ENCODE peak calls at places on chromosomes 4 and X, in ten cellular contexts. C, I, H, U, Q, R, K, O, G and D are unnamed samples.

GRCh38 chr4:31539279-31540074 is 819.3 kb downstream of the PCDH7 start:
- DNase-seq in O (no peak), R (no peak), Q (no peak), C (no peak), I (no peak), U (no peak), K (no peak), H (no peak), G (no peak), D (no peak)

GRCh38 chr4:3035249-3035648 is 39.1 kb downstream of the HTT-AS start:
- DNase-seq in R (no peak), O (no peak), Q (no peak), G (no peak), H (no peak), C (no peak), U (no peak), K (no peak), I (no peak), D (no peak)

GRCh38 chr4:89397464-89397863 is 89.9 kb upstream of the GPRIN3 start:
- DNase-seq in U (no peak), H (no peak), O (no peak), K (no peak), I (no peak), C (no peak), G (no peak), Q (no peak), R (no peak), D (no peak)

GRCh38 chr4:182555997-182556418 is 312.8 kb downstream of the TENM3 start:
- DNase-seq in Q (peak), R (no peak), I (no peak), U (no peak), H (peak), K (peak), G (no peak), O (no peak), C (no peak), D (no peak)

GRCh38 chr4:162839814-162840213 is 326.9 kb downstream of the NAF1 start:
- DNase-seq in G (no peak), U (no peak), H (no peak), C (no peak), R (no peak), K (no peak), Q (no peak), O (peak), I (no peak), D (no peak)

GRCh38 chr4:95061220-95061619 is 303.5 kb downstream of the BMPR1B start:
- DNase-seq in U (no peak), O (no peak), H (no peak), C (no peak), Q (peak), I (no peak), G (no peak), K (peak), R (no peak), D (no peak)

GRCh38 chr4:140856692-140857091 is 100.5 kb upstream of the TBC1D9 start:
- DNase-seq in O (peak), K (peak), Q (peak), C (no peak), R (no peak), U (no peak), G (no peak), H (no peak), I (no peak), D (peak)

GRCh38 chr4:53763813-53764597 is 172.7 kb upstream of the LNX1 start:
- DNase-seq in U (peak), G (no peak), I (no peak), R (no peak), C (no peak), K (peak), O (no peak), Q (peak), H (no peak), D (no peak)

GRCh38 chr4:176538217-176538925 is 218.6 kb downstream of the SPCS3 start:
- DNase-seq in H (peak), O (no peak), R (no peak), Q (peak), C (no peak), U (no peak), G (no peak), K (peak), I (no peak), D (no peak)

GRCh38 chrX:107825698-107826285 is at the start of gene MID2:
- DNase-seq in U (peak), R (peak), O (peak), G (no peak), I (peak), H (peak), K (peak), C (peak), Q (peak), D (peak)

GRCh38 chrX:130025256-130025655 is 42.8 kb downstream of the BCORL1 start:
- DNase-seq in H (no peak), K (no peak), I (no peak), U (no peak), R (no peak), G (peak), O (peak), Q (no peak), C (no peak), D (no peak)

GRCh38 chr4:117311215-117311614 is 225.8 kb upstream of the TRAM1L1 start:
- DNase-seq in C (no peak), G (no peak), R (no peak), Q (no peak), H (no peak), K (no peak), U (no peak), O (no peak), I (no peak), D (no peak)

GRCh38 chrX:119211649-119212014 is 24.5 kb upstream of the PGRMC1 start:
- DNase-seq in K (no peak), O (no peak), Q (no peak), G (no peak), H (no peak), C (no peak), U (no peak), R (no peak), I (no peak), D (no peak)

GRCh38 chrX:110667706-110668105 is 127.9 kb downstream of the CHRDL1 start:
- DNase-seq in R (peak), G (no peak), Q (no peak), H (no peak), C (no peak), U (no peak), K (no peak), I (no peak), O (peak), D (no peak)

GRCh38 chr4:58502839-58503238 is 1392.7 kb upstream of the IGFBP7 start:
- DNase-seq in R (no peak), G (no peak), I (no peak), O (no peak), C (no peak), Q (no peak), K (no peak), H (no peak), U (no peak), D (no peak)

GRCh38 chr4:68129793-68130192 is at the start of gene TMPRSS11F:
- DNase-seq in K (no peak), Q (no peak), U (no peak), R (peak), O (no peak), I (no peak), G (no peak), C (no peak), H (peak), D (no peak)

GRCh38 chrX:143306991-143307965 is 210.0 kb downstream of the SPANXN3 start:
- DNase-seq in G (no peak), K (no peak), U (no peak), O (no peak), I (no peak), R (peak), C (peak), H (no peak), Q (no peak), D (no peak)
- H3K4me3 ChIP-seq in G (no peak), K (no peak), U (no peak), O (no peak), I (no peak), R (no peak), C (no peak), H (no peak), Q (no peak), D (no peak)

GRCh38 chr4:8441499-8442091 is 1.0 kb downstream of the TRMT44 start:
- DNase-seq in O (no peak), C (no peak), Q (no peak), I (no peak), H (no peak), R (no peak), U (no peak), K (no peak), G (no peak), D (no peak)
- H3K4me3 ChIP-seq in O (peak), C (peak), Q (peak), I (peak), H (peak), R (peak), U (peak), K (peak), G (peak), D (peak)

GRCh38 chr4:60657041-60657440 is 543.1 kb upstream of the ADGRL3 start:
- DNase-seq in I (no peak), R (no peak), G (no peak), K (no peak), U (no peak), O (no peak), C (no peak), Q (no peak), H (no peak), D (no peak)
- H3K4me3 ChIP-seq in I (no peak), R (no peak), G (no peak), K (no peak), U (no peak), O (no peak), C (no peak), Q (no peak), H (no peak), D (no peak)

GRCh38 chrX:69555396-69556023 is 51.4 kb downstream of the NALF2 start:
- DNase-seq in O (no peak), R (no peak), K (peak), C (no peak), I (no peak), H (no peak), G (no peak), Q (no peak), U (peak), D (no peak)
- H3K4me3 ChIP-seq in O (no peak), R (no peak), K (no peak), C (no peak), I (no peak), H (no peak), G (no peak), Q (no peak), U (no peak), D (no peak)

DNA sequence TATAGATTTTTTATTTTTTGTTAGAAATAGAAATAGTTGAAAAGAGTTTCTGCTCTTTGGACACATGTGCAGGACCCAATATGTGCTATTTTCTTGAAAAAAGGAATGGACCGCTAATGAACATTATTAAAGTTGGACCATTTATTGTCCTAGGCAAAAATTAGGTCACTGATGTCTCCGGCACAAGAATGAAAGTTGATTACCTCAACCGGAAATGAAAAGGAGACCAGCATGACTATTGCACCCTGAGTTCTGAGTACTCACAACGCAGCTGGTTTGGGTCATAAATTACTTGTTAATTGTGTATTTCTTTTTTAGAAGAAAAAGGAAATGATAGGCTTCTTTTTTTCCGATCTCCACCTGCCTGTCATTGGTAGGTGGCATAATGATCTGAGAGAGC is 232.6 kb downstream of the ARHGAP24 start:
- DNase-seq in I (no peak), C (peak), H (no peak), G (peak), R (no peak), U (no peak), Q (no peak), K (no peak), O (no peak), D (no peak)
- H3K4me3 ChIP-seq in I (no peak), C (no peak), H (no peak), G (peak), R (no peak), U (no peak), Q (no peak), K (no peak), O (no peak), D (no peak)

GRCh38 chrX:51803833-51804232 is 60.6 kb downstream of the GSPT2 start:
- DNase-seq in I (no peak), Q (peak), H (no peak), C (no peak), U (no peak), K (peak), R (no peak), O (no peak), G (no peak), D (no peak)
- H3K4me3 ChIP-seq in I (peak), Q (peak), H (no peak), C (no peak), U (peak), K (no peak), R (peak), O (peak), G (peak), D (peak)

DNA sequence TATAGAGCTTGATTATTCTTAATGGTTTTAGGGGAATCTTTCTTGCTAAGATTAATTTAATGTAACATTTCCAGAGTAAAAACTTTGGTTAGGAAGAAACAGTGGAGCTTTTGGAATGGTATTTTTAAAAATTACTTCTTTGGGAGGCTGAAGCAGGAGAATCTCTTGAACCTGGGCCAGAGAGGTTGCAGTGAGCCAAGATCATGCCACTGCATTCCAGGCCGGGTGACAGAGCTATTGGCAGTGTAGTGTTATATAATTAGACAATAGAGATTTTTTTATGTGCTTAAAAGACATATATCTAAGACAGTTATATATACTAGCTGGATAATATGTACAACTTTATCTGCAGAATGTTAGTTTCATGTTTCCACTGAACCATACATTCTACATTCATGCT is 585.6 kb downstream of the ADGRL3 start:
- DNase-seq in R (no peak), Q (no peak), K (no peak), C (no peak), O (no peak), G (no peak), U (no peak), H (no peak), I (peak), D (no peak)
- H3K4me3 ChIP-seq in R (no peak), Q (no peak), K (no peak), C (no peak), O (no peak), G (no peak), U (no peak), H (no peak), I (no peak), D (no peak)

DNA sequence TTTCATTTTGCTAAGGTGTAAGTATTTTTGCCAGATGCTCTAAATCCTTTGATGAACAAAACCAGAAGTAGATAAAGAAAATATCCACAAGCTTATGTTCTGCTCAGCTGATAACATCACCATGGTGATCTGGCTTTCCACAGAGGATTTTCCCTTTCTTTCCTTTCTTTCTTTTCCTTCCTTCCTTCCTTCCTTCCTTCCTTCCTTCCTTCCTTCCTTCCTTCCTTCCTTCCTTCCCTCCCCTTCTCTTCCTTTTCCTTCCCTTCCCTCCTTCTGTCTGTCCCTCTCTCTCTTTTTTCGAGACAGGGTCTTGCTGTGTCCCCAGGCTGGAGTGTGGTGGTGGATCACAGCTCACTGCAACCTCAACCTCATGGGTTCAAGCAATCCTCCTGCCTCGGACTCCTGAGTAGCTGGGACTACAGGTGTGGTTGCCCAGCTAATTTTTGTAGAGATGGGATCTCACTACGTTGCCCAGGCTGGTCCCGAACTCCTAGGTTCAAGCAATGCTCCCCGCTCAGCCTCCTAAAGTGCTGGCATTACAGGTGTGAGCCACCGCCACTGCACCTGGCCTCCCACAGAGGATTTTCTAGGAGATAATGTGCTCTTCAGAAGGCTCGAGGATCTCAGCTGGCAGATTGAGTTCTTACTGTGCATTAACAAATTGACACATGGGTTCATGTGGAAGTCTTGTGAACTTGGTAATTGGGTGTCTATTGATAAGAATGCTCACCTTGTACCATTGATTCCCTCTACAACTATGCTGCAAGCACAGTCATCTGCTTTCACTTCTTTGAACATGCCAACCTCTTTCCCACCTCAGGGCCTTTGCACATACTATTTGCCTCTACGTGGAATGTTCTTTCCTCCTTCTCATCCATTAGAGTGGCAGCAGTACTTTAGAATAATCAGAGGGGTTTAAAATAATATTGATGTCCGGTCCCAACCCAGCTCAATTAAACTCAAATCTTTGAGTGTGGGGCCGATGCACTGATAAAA is 1.4 kb upstream of the RHOH start:
- DNase-seq in U (no peak), Q (no peak), H (no peak), O (no peak), R (no peak), C (no peak), I (no peak), G (peak), K (no peak), D (no peak)
- H3K4me3 ChIP-seq in U (no peak), Q (no peak), H (no peak), O (no peak), R (no peak), C (peak), I (no peak), G (peak), K (no peak), D (no peak)

DNA sequence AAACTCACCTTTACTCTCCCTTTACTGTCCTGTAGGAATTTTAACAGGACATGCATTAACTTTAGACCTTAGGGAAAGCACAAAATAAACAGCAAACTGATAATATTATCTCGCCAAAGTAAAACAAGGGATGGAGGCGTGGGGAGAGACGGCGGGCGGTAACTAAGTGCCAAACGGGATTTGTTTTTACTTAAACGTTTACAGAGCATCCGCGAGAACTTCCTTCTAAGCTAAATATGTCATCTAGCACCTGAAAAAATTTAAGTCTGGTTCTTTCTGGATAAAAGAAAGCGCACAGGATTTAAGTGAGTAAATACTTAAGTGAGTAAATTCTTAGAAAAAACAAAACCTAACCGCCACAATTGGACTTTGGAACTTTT is 108.5 kb downstream of the SPRY1 start:
- DNase-seq in O (peak), K (peak), C (no peak), I (no peak), R (peak), H (no peak), Q (peak), G (peak), U (no peak), D (no peak)
- H3K4me3 ChIP-seq in O (peak), K (no peak), C (peak), I (peak), R (peak), H (no peak), Q (peak), G (peak), U (peak), D (peak)